ENCODE peak calls at places on chromosome X, in ten cellular contexts. One of them, this sample, is unnamed.
A peak's percentile ranks its signal among the peaks of the same experiment; 100 is the strongest.

GRCh38 chrX:25043192-25043591 is 27.4 kb upstream of the ARX start:
- DNase-seq in mesenchymal stem cell: no peak
- DNase-seq in IMR-90: no peak
- DNase-seq in breast epithelium: no peak
- DNase-seq in pancreas: no peak
- DNase-seq in ascending aorta: no peak
- DNase-seq in naive thymus-derived CD4-positive, alpha-beta T cell: no peak
- DNase-seq in CD8-positive, alpha-beta memory T cell: no peak
- DNase-seq in BJ: no peak
- DNase-seq in CD8-positive, alpha-beta T cell: no peak
- DNase-seq in this sample: no peak

GRCh38 chrX:2692221-2693122 is 1.4 kb downstream of the CD99 start:
- DNase-seq in mesenchymal stem cell: no peak
- DNase-seq in IMR-90: peak; percentile 58
- DNase-seq in breast epithelium: no peak
- DNase-seq in pancreas: no peak
- DNase-seq in ascending aorta: no peak
- DNase-seq in naive thymus-derived CD4-positive, alpha-beta T cell: no peak
- DNase-seq in CD8-positive, alpha-beta memory T cell: no peak
- DNase-seq in BJ: no peak
- DNase-seq in CD8-positive, alpha-beta T cell: no peak
- DNase-seq in this sample: no peak

GRCh38 chrX:71163010-71163409 is 18.4 kb downstream of the NLGN3 start:
- DNase-seq in mesenchymal stem cell: no peak
- DNase-seq in IMR-90: no peak
- DNase-seq in breast epithelium: no peak
- DNase-seq in pancreas: no peak
- DNase-seq in ascending aorta: no peak
- DNase-seq in naive thymus-derived CD4-positive, alpha-beta T cell: no peak
- DNase-seq in CD8-positive, alpha-beta memory T cell: no peak
- DNase-seq in BJ: no peak
- DNase-seq in CD8-positive, alpha-beta T cell: no peak
- DNase-seq in this sample: no peak

GRCh38 chrX:120474085-120474484 is 5.0 kb upstream of the LAMP2 start:
- DNase-seq in mesenchymal stem cell: no peak
- DNase-seq in IMR-90: no peak
- DNase-seq in breast epithelium: no peak
- DNase-seq in pancreas: no peak
- DNase-seq in ascending aorta: no peak
- DNase-seq in naive thymus-derived CD4-positive, alpha-beta T cell: no peak
- DNase-seq in CD8-positive, alpha-beta memory T cell: no peak
- DNase-seq in BJ: no peak
- DNase-seq in CD8-positive, alpha-beta T cell: no peak
- DNase-seq in this sample: no peak

GRCh38 chrX:45771114-45771513 is 570.4 kb upstream of the DIPK2B start:
- DNase-seq in mesenchymal stem cell: peak; percentile 94
- DNase-seq in IMR-90: peak; percentile 96
- DNase-seq in breast epithelium: no peak
- DNase-seq in pancreas: no peak
- DNase-seq in ascending aorta: no peak
- DNase-seq in naive thymus-derived CD4-positive, alpha-beta T cell: no peak
- DNase-seq in CD8-positive, alpha-beta memory T cell: no peak
- DNase-seq in BJ: peak; percentile 82
- DNase-seq in CD8-positive, alpha-beta T cell: no peak
- DNase-seq in this sample: no peak

GRCh38 chrX:1453390-1453783 is 678 bp upstream of the ASMTL start:
- DNase-seq in mesenchymal stem cell: no peak
- DNase-seq in IMR-90: no peak
- DNase-seq in breast epithelium: no peak
- DNase-seq in pancreas: no peak
- DNase-seq in ascending aorta: no peak
- DNase-seq in naive thymus-derived CD4-positive, alpha-beta T cell: peak; percentile 86
- DNase-seq in CD8-positive, alpha-beta memory T cell: peak; percentile 80
- DNase-seq in BJ: peak; percentile 10
- DNase-seq in CD8-positive, alpha-beta T cell: peak; percentile 76
- DNase-seq in this sample: peak; percentile 78

GRCh38 chrX:148500428-148501120 is at the start of gene AFF2:
- DNase-seq in mesenchymal stem cell: peak; percentile 30
- DNase-seq in IMR-90: no peak
- DNase-seq in breast epithelium: no peak
- DNase-seq in pancreas: peak; percentile 74
- DNase-seq in ascending aorta: no peak
- DNase-seq in naive thymus-derived CD4-positive, alpha-beta T cell: peak; percentile 44
- DNase-seq in CD8-positive, alpha-beta memory T cell: peak; percentile 8
- DNase-seq in BJ: no peak
- DNase-seq in CD8-positive, alpha-beta T cell: peak; percentile 51
- DNase-seq in this sample: peak; percentile 47

GRCh38 chrX:126655061-126655460 is 102.4 kb upstream of the DCAF12L1 start:
- DNase-seq in mesenchymal stem cell: no peak
- DNase-seq in IMR-90: no peak
- DNase-seq in breast epithelium: no peak
- DNase-seq in pancreas: no peak
- DNase-seq in ascending aorta: no peak
- DNase-seq in naive thymus-derived CD4-positive, alpha-beta T cell: no peak
- DNase-seq in CD8-positive, alpha-beta memory T cell: no peak
- DNase-seq in BJ: no peak
- DNase-seq in CD8-positive, alpha-beta T cell: no peak
- DNase-seq in this sample: no peak

GRCh38 chrX:108070891-108071290 is 20.5 kb downstream of the PSMD10 start:
- DNase-seq in mesenchymal stem cell: peak; percentile 19
- DNase-seq in IMR-90: peak; percentile 88
- DNase-seq in breast epithelium: no peak
- DNase-seq in pancreas: no peak
- DNase-seq in ascending aorta: no peak
- DNase-seq in naive thymus-derived CD4-positive, alpha-beta T cell: no peak
- DNase-seq in CD8-positive, alpha-beta memory T cell: no peak
- DNase-seq in BJ: no peak
- DNase-seq in CD8-positive, alpha-beta T cell: no peak
- DNase-seq in this sample: no peak

GRCh38 chrX:46573896-46574336 is 351 bp downstream of the CHST7 start:
- DNase-seq in mesenchymal stem cell: peak; percentile 65
- DNase-seq in IMR-90: peak; percentile 48
- DNase-seq in breast epithelium: no peak
- DNase-seq in pancreas: peak; percentile 82
- DNase-seq in ascending aorta: no peak
- DNase-seq in naive thymus-derived CD4-positive, alpha-beta T cell: peak; percentile 75
- DNase-seq in CD8-positive, alpha-beta memory T cell: peak; percentile 62
- DNase-seq in BJ: no peak
- DNase-seq in CD8-positive, alpha-beta T cell: peak; percentile 60
- DNase-seq in this sample: peak; percentile 89

GRCh38 chrX:13760428-13760827 is 25.9 kb downstream of the OFD1 start:
- DNase-seq in mesenchymal stem cell: no peak
- DNase-seq in IMR-90: no peak
- DNase-seq in breast epithelium: no peak
- DNase-seq in pancreas: no peak
- DNase-seq in ascending aorta: no peak
- DNase-seq in naive thymus-derived CD4-positive, alpha-beta T cell: no peak
- DNase-seq in CD8-positive, alpha-beta memory T cell: no peak
- DNase-seq in BJ: no peak
- DNase-seq in CD8-positive, alpha-beta T cell: no peak
- DNase-seq in this sample: no peak

GRCh38 chrX:29143356-29143755 is 556.1 kb downstream of the IL1RAPL1 start:
- DNase-seq in mesenchymal stem cell: peak; percentile 18
- DNase-seq in IMR-90: peak; percentile 64
- DNase-seq in breast epithelium: no peak
- DNase-seq in pancreas: no peak
- DNase-seq in ascending aorta: no peak
- DNase-seq in naive thymus-derived CD4-positive, alpha-beta T cell: no peak
- DNase-seq in CD8-positive, alpha-beta memory T cell: no peak
- DNase-seq in BJ: no peak
- DNase-seq in CD8-positive, alpha-beta T cell: no peak
- DNase-seq in this sample: no peak

GRCh38 chrX:102934624-102935023 is 2.4 kb upstream of the RAB40AL start:
- DNase-seq in mesenchymal stem cell: peak; percentile 26
- DNase-seq in IMR-90: peak; percentile 4
- DNase-seq in breast epithelium: no peak
- DNase-seq in pancreas: no peak
- DNase-seq in ascending aorta: no peak
- DNase-seq in naive thymus-derived CD4-positive, alpha-beta T cell: peak; percentile 28
- DNase-seq in CD8-positive, alpha-beta memory T cell: peak; percentile 1
- DNase-seq in BJ: no peak
- DNase-seq in CD8-positive, alpha-beta T cell: peak; percentile 20
- DNase-seq in this sample: peak; percentile 46

GRCh38 chrX:150365953-150366911 is 3.1 kb downstream of the MAMLD1 start:
- DNase-seq in mesenchymal stem cell: peak; percentile 83
- DNase-seq in IMR-90: peak; percentile 64
- DNase-seq in breast epithelium: peak; percentile 49
- DNase-seq in pancreas: no peak
- DNase-seq in ascending aorta: no peak
- DNase-seq in naive thymus-derived CD4-positive, alpha-beta T cell: peak; percentile 2
- DNase-seq in CD8-positive, alpha-beta memory T cell: no peak
- DNase-seq in BJ: no peak
- DNase-seq in CD8-positive, alpha-beta T cell: no peak
- DNase-seq in this sample: no peak

GRCh38 chrX:116278819-116279218 is 108.3 kb downstream of the AGTR2 start:
- DNase-seq in mesenchymal stem cell: no peak
- DNase-seq in IMR-90: no peak
- DNase-seq in breast epithelium: no peak
- DNase-seq in pancreas: no peak
- DNase-seq in ascending aorta: no peak
- DNase-seq in naive thymus-derived CD4-positive, alpha-beta T cell: no peak
- DNase-seq in CD8-positive, alpha-beta memory T cell: no peak
- DNase-seq in BJ: no peak
- DNase-seq in CD8-positive, alpha-beta T cell: no peak
- DNase-seq in this sample: no peak

GRCh38 chrX:46683023-46683422 is 75.9 kb downstream of the SLC9A7 start:
- DNase-seq in mesenchymal stem cell: no peak
- DNase-seq in IMR-90: peak; percentile 22
- DNase-seq in breast epithelium: no peak
- DNase-seq in pancreas: no peak
- DNase-seq in ascending aorta: no peak
- DNase-seq in naive thymus-derived CD4-positive, alpha-beta T cell: no peak
- DNase-seq in CD8-positive, alpha-beta memory T cell: no peak
- DNase-seq in BJ: no peak
- DNase-seq in CD8-positive, alpha-beta T cell: no peak
- DNase-seq in this sample: no peak

GRCh38 chrX:136781180-136781797 is 557 bp upstream of the ARHGEF6 start:
- DNase-seq in mesenchymal stem cell: peak; percentile 12
- DNase-seq in IMR-90: no peak
- DNase-seq in breast epithelium: no peak
- DNase-seq in pancreas: no peak
- DNase-seq in ascending aorta: no peak
- DNase-seq in naive thymus-derived CD4-positive, alpha-beta T cell: no peak
- DNase-seq in CD8-positive, alpha-beta memory T cell: no peak
- DNase-seq in BJ: no peak
- DNase-seq in CD8-positive, alpha-beta T cell: no peak
- DNase-seq in this sample: no peak

DNA sequence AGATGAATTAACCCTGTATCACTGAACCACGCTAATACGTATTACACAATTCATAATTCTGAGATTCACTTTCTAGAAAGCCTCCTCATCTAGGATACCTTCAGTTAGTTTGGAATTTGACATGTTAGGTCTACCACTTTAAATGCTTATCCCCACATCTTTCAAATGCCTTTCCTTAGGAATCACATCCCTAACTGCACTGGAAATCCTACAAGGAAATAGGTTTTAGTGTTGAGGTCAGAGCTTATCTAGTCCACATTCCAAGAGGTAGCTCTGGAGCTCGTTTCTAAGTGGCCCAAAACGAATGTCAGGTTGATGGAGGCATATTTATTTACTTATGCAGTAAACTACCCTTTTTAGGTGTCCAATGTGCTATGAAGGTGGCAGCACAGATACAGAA is 18.0 kb downstream of the PDHA1 start:
- DNase-seq in mesenchymal stem cell: no peak
- DNase-seq in IMR-90: no peak
- DNase-seq in breast epithelium: no peak
- DNase-seq in pancreas: no peak
- DNase-seq in ascending aorta: no peak
- DNase-seq in naive thymus-derived CD4-positive, alpha-beta T cell: no peak
- DNase-seq in CD8-positive, alpha-beta memory T cell: no peak
- DNase-seq in BJ: no peak
- DNase-seq in CD8-positive, alpha-beta T cell: no peak
- DNase-seq in this sample: no peak
- H3K36me3 ChIP-seq in mesenchymal stem cell: peaks cover 54% of the 10 kb centered on the region
- H3K36me3 ChIP-seq in IMR-90: peaks cover 20% of the 10 kb centered on the region
- H3K36me3 ChIP-seq in breast epithelium: no peaks in the 10 kb centered on the region
- H3K36me3 ChIP-seq in pancreas: peaks cover 10% of the 10 kb centered on the region
- H3K36me3 ChIP-seq in ascending aorta: peaks cover 21% of the 10 kb centered on the region
- H3K36me3 ChIP-seq in naive thymus-derived CD4-positive, alpha-beta T cell: no peaks in the 10 kb centered on the region
- H3K36me3 ChIP-seq in CD8-positive, alpha-beta memory T cell: peaks cover 20% of the 10 kb centered on the region
- H3K36me3 ChIP-seq in BJ: peaks cover 1% of the 10 kb centered on the region
- H3K36me3 ChIP-seq in CD8-positive, alpha-beta T cell: peaks cover 21% of the 10 kb centered on the region
- H3K36me3 ChIP-seq in this sample: peaks cover 54% of the 10 kb centered on the region

GRCh38 chrX:109959356-109959871 is 43.5 kb upstream of the TMEM164 start:
- DNase-seq in mesenchymal stem cell: no peak
- DNase-seq in IMR-90: no peak
- DNase-seq in breast epithelium: no peak
- DNase-seq in pancreas: no peak
- DNase-seq in ascending aorta: no peak
- DNase-seq in naive thymus-derived CD4-positive, alpha-beta T cell: no peak
- DNase-seq in CD8-positive, alpha-beta memory T cell: no peak
- DNase-seq in BJ: no peak
- DNase-seq in CD8-positive, alpha-beta T cell: no peak
- DNase-seq in this sample: no peak
- H3K27me3 ChIP-seq in mesenchymal stem cell: peaks cover 22% of the 10 kb centered on the region
- H3K27me3 ChIP-seq in IMR-90: peaks cover 12% of the 10 kb centered on the region
- H3K27me3 ChIP-seq in breast epithelium: no peaks in the 10 kb centered on the region
- H3K27me3 ChIP-seq in pancreas: peaks cover 3% of the 10 kb centered on the region
- H3K27me3 ChIP-seq in ascending aorta: no peaks in the 10 kb centered on the region
- H3K27me3 ChIP-seq in naive thymus-derived CD4-positive, alpha-beta T cell: no peaks in the 10 kb centered on the region
- H3K27me3 ChIP-seq in CD8-positive, alpha-beta memory T cell: no peaks in the 10 kb centered on the region
- H3K27me3 ChIP-seq in BJ: no peaks in the 10 kb centered on the region
- H3K27me3 ChIP-seq in CD8-positive, alpha-beta T cell: no peaks in the 10 kb centered on the region
- H3K27me3 ChIP-seq in this sample: no peaks in the 10 kb centered on the region

GRCh38 chrX:5650904-5651303 is 577.8 kb downstream of the NLGN4X start:
- DNase-seq in mesenchymal stem cell: no peak
- DNase-seq in IMR-90: no peak
- DNase-seq in breast epithelium: no peak
- DNase-seq in pancreas: no peak
- DNase-seq in ascending aorta: no peak
- DNase-seq in naive thymus-derived CD4-positive, alpha-beta T cell: no peak
- DNase-seq in CD8-positive, alpha-beta memory T cell: no peak
- DNase-seq in BJ: no peak
- DNase-seq in CD8-positive, alpha-beta T cell: no peak
- DNase-seq in this sample: no peak

GRCh38 chrX:5656544-5656943 is 572.1 kb downstream of the NLGN4X start:
- DNase-seq in mesenchymal stem cell: no peak
- DNase-seq in IMR-90: no peak
- DNase-seq in breast epithelium: no peak
- DNase-seq in pancreas: no peak
- DNase-seq in ascending aorta: no peak
- DNase-seq in naive thymus-derived CD4-positive, alpha-beta T cell: no peak
- DNase-seq in CD8-positive, alpha-beta memory T cell: no peak
- DNase-seq in BJ: no peak
- DNase-seq in CD8-positive, alpha-beta T cell: no peak
- DNase-seq in this sample: no peak
- H3K36me3 ChIP-seq in mesenchymal stem cell: no peaks in the 10 kb centered on the region
- H3K36me3 ChIP-seq in IMR-90: no peaks in the 10 kb centered on the region
- H3K36me3 ChIP-seq in breast epithelium: no peaks in the 10 kb centered on the region
- H3K36me3 ChIP-seq in pancreas: no peaks in the 10 kb centered on the region
- H3K36me3 ChIP-seq in ascending aorta: no peaks in the 10 kb centered on the region
- H3K36me3 ChIP-seq in naive thymus-derived CD4-positive, alpha-beta T cell: no peaks in the 10 kb centered on the region
- H3K36me3 ChIP-seq in CD8-positive, alpha-beta memory T cell: no peaks in the 10 kb centered on the region
- H3K36me3 ChIP-seq in BJ: no peaks in the 10 kb centered on the region
- H3K36me3 ChIP-seq in CD8-positive, alpha-beta T cell: no peaks in the 10 kb centered on the region
- H3K36me3 ChIP-seq in this sample: no peaks in the 10 kb centered on the region

GRCh38 chrX:153226344-153227190 is 47.5 kb downstream of the MAGEA1 start:
- DNase-seq in mesenchymal stem cell: peak; percentile 57
- DNase-seq in IMR-90: peak; percentile 2
- DNase-seq in breast epithelium: no peak
- DNase-seq in pancreas: no peak
- DNase-seq in ascending aorta: no peak
- DNase-seq in naive thymus-derived CD4-positive, alpha-beta T cell: no peak
- DNase-seq in CD8-positive, alpha-beta memory T cell: no peak
- DNase-seq in BJ: no peak
- DNase-seq in CD8-positive, alpha-beta T cell: no peak
- DNase-seq in this sample: no peak

GRCh38 chrX:153225438-153226098 is 46.5 kb downstream of the MAGEA1 start:
- DNase-seq in mesenchymal stem cell: no peak
- DNase-seq in IMR-90: no peak
- DNase-seq in breast epithelium: no peak
- DNase-seq in pancreas: no peak
- DNase-seq in ascending aorta: no peak
- DNase-seq in naive thymus-derived CD4-positive, alpha-beta T cell: no peak
- DNase-seq in CD8-positive, alpha-beta memory T cell: no peak
- DNase-seq in BJ: no peak
- DNase-seq in CD8-positive, alpha-beta T cell: no peak
- DNase-seq in this sample: no peak
- H3K27me3 ChIP-seq in mesenchymal stem cell: peaks cover 55% of the 10 kb centered on the region
- H3K27me3 ChIP-seq in IMR-90: no peaks in the 10 kb centered on the region
- H3K27me3 ChIP-seq in breast epithelium: no peaks in the 10 kb centered on the region
- H3K27me3 ChIP-seq in pancreas: peaks cover 35% of the 10 kb centered on the region
- H3K27me3 ChIP-seq in ascending aorta: no peaks in the 10 kb centered on the region
- H3K27me3 ChIP-seq in naive thymus-derived CD4-positive, alpha-beta T cell: no peaks in the 10 kb centered on the region
- H3K27me3 ChIP-seq in CD8-positive, alpha-beta memory T cell: no peaks in the 10 kb centered on the region
- H3K27me3 ChIP-seq in BJ: no peaks in the 10 kb centered on the region
- H3K27me3 ChIP-seq in CD8-positive, alpha-beta T cell: no peaks in the 10 kb centered on the region
- H3K27me3 ChIP-seq in this sample: no peaks in the 10 kb centered on the region

This sample was measured in CD4-positive, CD25-positive, alpha-beta regulatory T cell.